ENCODE peak calls at places on chromosomes 16 and 17, in four cellular contexts. B is SJSA1; Z is cardiac muscle cell; T is CD8-positive, alpha-beta T cell. D is an unnamed sample. For H3K4me1, the result is how much of the 10 kb centered on the place peaks cover.

GRCh38 chr17:32828822-32829221 is 48.1 kb downstream of the MYO1D start:
- DNase-seq in B (no peak), Z (no peak), T (no peak), D (no peak)

GRCh38 chr17:1484060-1484535 is 8.4 kb downstream of the MYO1C start:
- DNase-seq in B (no peak), Z (no peak), T (no peak), D (no peak)

GRCh38 chr16:89187337-89188063 is 12.8 kb downstream of the SLC22A31 start:
- DNase-seq in B (no peak), Z (peak), T (no peak), D (peak)

GRCh38 chr16:88437367-88437964 is 15.6 kb upstream of the ZFPM1 start:
- DNase-seq in B (no peak), Z (peak), T (peak), D (peak)

GRCh38 chr17:31631759-31632158 is 227.3 kb downstream of the COPRS start:
- DNase-seq in B (no peak), Z (no peak), T (no peak), D (no peak)

GRCh38 chr16:51845586-51845985 is 694.5 kb upstream of the SALL1 start:
- DNase-seq in B (no peak), Z (no peak), T (no peak), D (no peak)

GRCh38 chr17:18182190-18182977 is 1.2 kb upstream of the ALKBH5 start:
- DNase-seq in B (peak), Z (peak), T (no peak), D (no peak)

GRCh38 chr16:51151951-51152663 is 1.0 kb upstream of the SALL1 start:
- DNase-seq in B (peak), Z (peak), T (no peak), D (no peak)

GRCh38 chr16:56477096-56477878 is 25.9 kb downstream of the OGFOD1 start:
- DNase-seq in B (peak), Z (peak), T (no peak), D (no peak)

GRCh38 chr17:31003225-31003866 is 32.5 kb downstream of the RNF135 start:
- DNase-seq in B (no peak), Z (no peak), T (no peak), D (no peak)

GRCh38 chr16:31043898-31044481 is 10.6 kb downstream of the STX4 start:
- DNase-seq in B (no peak), Z (no peak), T (no peak), D (no peak)

GRCh38 chr17:66200685-66201092 is 8.8 kb upstream of the CEP112 start:
- DNase-seq in B (peak), Z (peak), T (no peak), D (peak)

GRCh38 chr17:20142268-20142667 is 133.1 kb downstream of the SPECC1 start:
- DNase-seq in B (no peak), Z (no peak), T (no peak), D (no peak)

GRCh38 chr17:1367351-1367745 is 32.7 kb downstream of the YWHAE start:
- DNase-seq in B (no peak), Z (peak), T (no peak), D (no peak)

GRCh38 chr17:74239169-74239568 is 25.8 kb downstream of the TTYH2 start:
- DNase-seq in B (no peak), Z (peak), T (no peak), D (no peak)

GRCh38 chr16:23209606-23210005 is 27.1 kb downstream of the SCNN1G start:
- DNase-seq in B (no peak), Z (no peak), T (no peak), D (no peak)

GRCh38 chr17:65656390-65657250 is 95.2 kb upstream of the AXIN2 start:
- DNase-seq in B (no peak), Z (peak), T (no peak), D (no peak)

GRCh38 chr17:17781591-17782424 is 55.0 kb downstream of the SREBF1 start:
- DNase-seq in B (no peak), Z (peak), T (peak), D (peak)

GRCh38 chr17:17681744-17682292 is 560 bp downstream of the RAI1 start:
- DNase-seq in B (no peak), Z (no peak), T (peak), D (peak)

GRCh38 chr17:72430611-72431432 is 310.0 kb downstream of the SOX9 start:
- DNase-seq in B (no peak), Z (peak), T (no peak), D (no peak)

GRCh38 chr17:78529871-78530670 is 47.1 kb downstream of the DNAH17 start:
- DNase-seq in B (no peak), Z (no peak), T (no peak), D (no peak)

GRCh38 chr16:67917852-67918236 is 13.8 kb downstream of the CTRL start:
- DNase-seq in B (peak), Z (no peak), T (no peak), D (no peak)

GRCh38 chr16:25037221-25037620 is 22.1 kb upstream of the ARHGAP17 start:
- DNase-seq in B (no peak), Z (no peak), T (no peak), D (no peak)

DNA sequence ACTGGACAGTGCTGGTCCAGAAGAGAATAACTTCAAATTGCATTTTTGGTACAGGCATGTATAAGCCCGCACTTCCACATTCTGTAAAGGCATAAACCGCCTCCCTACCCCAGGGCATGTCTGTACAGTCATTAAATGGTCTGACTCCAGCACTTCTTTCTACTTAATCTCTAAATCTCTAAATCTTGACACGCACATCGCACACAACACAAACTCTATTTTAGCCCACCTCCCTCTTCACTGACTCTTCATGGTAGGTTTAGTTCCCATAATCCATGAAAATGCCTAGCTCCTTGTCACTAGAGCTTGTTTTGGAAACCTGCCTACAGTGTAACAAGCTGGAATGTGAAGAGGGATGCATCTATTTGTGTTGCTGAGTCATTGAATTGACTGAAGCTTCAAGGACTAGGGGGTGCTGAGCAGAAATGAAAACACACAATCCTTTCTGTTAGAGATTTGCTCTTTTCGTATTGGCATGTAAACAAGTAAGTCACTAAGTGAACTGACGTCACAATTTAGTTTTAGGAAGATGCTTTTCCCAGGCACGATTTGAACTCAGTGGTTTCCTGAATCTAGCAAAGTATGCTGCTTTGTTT is 1.6 kb upstream of the DUSP14 start:
- DNase-seq in B (peak), Z (peak), T (no peak), D (peak)
- H3K27ac ChIP-seq in B (peak), Z (no peak), T (no peak), D (no peak)

DNA sequence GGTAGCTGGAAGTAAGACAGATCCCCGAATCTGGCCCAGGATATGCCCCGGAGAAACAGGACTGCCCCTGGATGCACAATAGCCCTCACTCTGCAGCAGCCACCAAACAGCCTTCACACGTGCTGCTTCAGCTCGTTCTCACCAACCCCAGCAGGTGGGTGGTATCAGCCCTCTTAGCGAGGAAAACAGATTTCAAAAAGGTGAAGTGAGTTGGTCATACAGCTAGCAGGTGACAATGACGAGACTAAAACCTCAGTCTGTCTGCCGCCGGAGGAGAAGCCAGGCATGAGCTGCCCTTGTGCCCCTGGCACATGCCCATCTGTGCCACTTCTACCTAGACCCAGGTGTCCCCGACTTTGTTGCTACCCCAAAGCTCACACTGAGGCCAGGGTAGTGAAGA is 92.4 kb downstream of the YPEL2 start:
- DNase-seq in B (no peak), Z (no peak), T (no peak), D (no peak)
- H3K4me1 ChIP-seq in B (under half), Z (half or more), T (under half), D (under half)

GRCh38 chr16:19113577-19114358 is at the start of gene ITPRIPL2:
- DNase-seq in B (peak), Z (peak), T (no peak), D (no peak)

GRCh38 chr16:19114359-19115147 is 789 bp downstream of the ITPRIPL2 start:
- DNase-seq in B (peak), Z (peak), T (no peak), D (no peak)

GRCh38 chr16:19109288-19109664 is 4.5 kb upstream of the ITPRIPL2 start:
- DNase-seq in B (no peak), Z (no peak), T (no peak), D (no peak)

GRCh38 chr16:19108409-19109287 is 5.1 kb upstream of the ITPRIPL2 start:
- DNase-seq in B (no peak), Z (no peak), T (no peak), D (no peak)

GRCh38 chr16:19110537-19111391 is 3.0 kb upstream of the ITPRIPL2 start:
- DNase-seq in B (no peak), Z (no peak), T (no peak), D (no peak)
- H3K27ac ChIP-seq in B (no peak), Z (no peak), T (no peak), D (no peak)

GRCh38 chr17:41498276-41498675 is 7.1 kb downstream of the KRT13 start:
- DNase-seq in B (no peak), Z (no peak), T (no peak), D (no peak)

GRCh38 chr17:41494524-41494923 is 4.8 kb upstream of the KRT36 start:
- DNase-seq in B (no peak), Z (no peak), T (no peak), D (no peak)

GRCh38 chr17:41500131-41500911 is 5.1 kb downstream of the KRT13 start:
- DNase-seq in B (peak), Z (peak), T (no peak), D (no peak)

GRCh38 chr17:41499714-41500113 is 5.7 kb downstream of the KRT13 start:
- DNase-seq in B (no peak), Z (no peak), T (no peak), D (no peak)

GRCh38 chr17:41496803-41497484 is 7.2 kb upstream of the KRT36 start:
- DNase-seq in B (peak), Z (peak), T (peak), D (peak)
- H3K4me1 ChIP-seq in B (under half), Z (under half), T (under half), D (under half)

DNA sequence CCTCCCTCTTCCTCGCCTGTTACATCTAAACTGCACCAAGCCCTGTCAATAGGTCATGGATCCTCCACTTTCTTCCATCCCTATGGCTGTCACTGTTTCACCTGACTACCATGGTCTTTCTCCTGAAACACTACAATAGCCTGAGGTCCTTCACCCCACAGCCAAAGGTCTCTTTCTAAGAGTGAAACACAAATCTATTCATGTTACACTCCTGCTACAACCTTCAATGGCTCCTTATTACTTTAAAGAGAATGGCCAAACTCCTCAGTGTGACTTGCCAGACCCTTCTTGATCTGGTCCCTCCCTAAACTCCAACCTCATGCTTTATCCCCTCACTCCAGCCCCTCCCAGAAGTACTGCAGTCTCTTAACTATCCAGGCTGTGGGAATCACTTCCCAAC is 618 bp upstream of the PIK3R6 start:
- DNase-seq in B (no peak), Z (no peak), T (no peak), D (no peak)
- H3K27ac ChIP-seq in B (no peak), Z (no peak), T (no peak), D (no peak)

DNA sequence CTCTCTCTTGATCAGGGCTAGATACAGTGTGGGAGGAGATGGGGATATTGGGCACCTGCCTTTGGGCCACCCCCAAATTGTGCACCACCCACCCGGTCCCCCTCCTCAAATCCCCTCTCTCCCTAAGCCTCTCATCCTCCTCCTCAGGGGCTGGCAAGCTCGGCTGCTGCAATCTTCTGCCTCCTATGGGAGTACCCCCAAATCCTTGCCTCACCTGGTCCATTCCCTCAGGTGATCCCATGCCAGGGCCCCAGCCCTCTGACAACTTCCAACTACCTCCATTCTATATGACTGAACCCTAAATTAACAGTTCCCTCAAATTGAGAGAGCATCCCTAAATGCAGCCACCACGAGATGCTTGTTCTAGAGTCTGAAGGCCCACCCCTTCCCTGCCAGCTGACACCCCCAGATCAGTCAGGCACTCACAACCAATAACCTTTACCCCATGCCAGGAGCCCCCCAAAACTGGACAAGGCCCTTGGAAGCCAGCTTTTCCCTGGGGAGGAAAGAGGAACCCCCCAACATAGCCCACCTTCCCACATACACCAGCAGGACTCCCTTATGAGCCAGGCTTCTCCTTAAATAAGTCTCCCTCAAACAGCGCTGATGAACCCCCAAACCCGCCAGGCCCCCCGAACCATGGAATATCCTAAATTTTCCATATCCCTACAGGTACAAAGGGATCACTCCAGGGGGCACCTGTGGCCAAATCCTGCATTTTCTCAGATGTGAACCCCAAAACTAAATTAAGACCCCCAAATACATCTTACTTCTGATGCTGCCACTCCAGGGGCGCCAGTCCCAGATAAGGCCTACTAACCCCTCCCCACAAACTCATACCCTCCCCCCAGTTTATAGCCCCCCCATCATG is 3.2 kb downstream of the DLG4 start:
- DNase-seq in B (no peak), Z (no peak), T (no peak), D (no peak)
- H3K4me1 ChIP-seq in B (half or more), Z (under half), T (half or more), D (half or more)

DNA sequence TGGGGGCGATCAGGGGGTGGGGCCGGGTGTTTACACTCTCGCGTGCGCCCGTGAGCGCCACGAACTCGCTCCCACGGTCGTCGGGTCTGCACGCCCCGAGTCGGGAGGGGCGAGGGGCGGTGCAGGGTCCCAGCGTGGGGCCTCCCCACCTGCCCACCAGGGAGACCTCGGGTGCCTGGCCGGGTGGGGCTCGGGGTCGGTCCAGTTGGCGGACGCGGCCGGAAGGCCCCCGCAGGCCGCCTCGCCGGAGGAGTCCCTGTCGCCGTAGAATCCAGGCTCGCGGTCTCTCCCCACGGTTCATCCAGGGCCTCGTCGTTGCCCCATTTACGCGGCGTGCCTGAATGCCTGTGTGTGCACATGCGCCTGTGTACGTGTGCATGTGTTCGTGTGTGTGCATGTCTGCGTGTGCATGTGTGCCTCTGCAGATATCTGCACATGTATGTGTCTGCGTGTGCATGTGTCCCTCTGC is 510 bp upstream of the RAB40B start:
- DNase-seq in B (no peak), Z (no peak), T (no peak), D (no peak)
- H3K27ac ChIP-seq in B (no peak), Z (no peak), T (peak), D (peak)

GRCh38 chr17:7322520-7323194 is 6.5 kb downstream of the NEURL4 start:
- DNase-seq in B (no peak), Z (no peak), T (no peak), D (no peak)
- H3K4me1 ChIP-seq in B (under half), Z (under half), T (under half), D (under half)

GRCh38 chr16:1509307-1510221 is 16.4 kb downstream of the TELO2 start:
- DNase-seq in B (no peak), Z (no peak), T (no peak), D (no peak)
- H3K27ac ChIP-seq in B (no peak), Z (peak), T (no peak), D (no peak)

GRCh38 chr17:82636626-82637598 is 11.3 kb downstream of the WDR45B start:
- DNase-seq in B (no peak), Z (no peak), T (no peak), D (no peak)

GRCh38 chr17:82638183-82638773 is 10.0 kb downstream of the WDR45B start:
- DNase-seq in B (no peak), Z (no peak), T (no peak), D (no peak)

GRCh38 chr17:82639628-82640027 is 8.6 kb downstream of the WDR45B start:
- DNase-seq in B (no peak), Z (no peak), T (no peak), D (no peak)

GRCh38 chr17:82642022-82642421 is 6.2 kb downstream of the WDR45B start:
- DNase-seq in B (no peak), Z (no peak), T (no peak), D (no peak)

DNA sequence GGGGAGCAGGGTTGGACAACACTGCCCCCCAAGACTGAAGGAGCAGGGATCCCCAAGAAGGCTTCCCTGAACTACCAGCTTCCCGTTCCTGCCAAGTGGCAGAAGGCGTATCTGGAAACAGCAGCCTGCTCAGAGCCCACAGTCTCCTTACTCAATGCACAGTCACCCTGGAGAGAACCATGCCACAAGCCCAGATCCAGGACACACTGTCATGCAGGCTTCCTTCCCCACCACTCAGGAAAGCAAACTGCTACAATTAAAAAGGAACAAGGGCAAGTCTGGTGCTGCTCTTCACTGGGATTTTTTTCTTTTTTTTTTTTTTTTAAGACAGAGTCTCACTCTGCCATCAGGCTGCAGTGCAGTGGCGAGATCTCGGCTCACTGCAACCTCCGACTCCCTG is 8.2 kb downstream of the WDR45B start:
- DNase-seq in B (no peak), Z (no peak), T (no peak), D (no peak)
- H3K4me1 ChIP-seq in B (under half), Z (under half), T (under half), D (under half)